ENCODE peak calls at places on chromosomes 12 and 14, in six cellular contexts. One of them, this sample, is unnamed.

GRCh38 chr14:35883677-35884293 is 57.6 kb downstream of the BRMS1L start:
- DNase-seq in SW480: peak
- DNase-seq in CD8-positive, alpha-beta memory T cell: no peak
- DNase-seq in NCI-H774: peak
- DNase-seq in lung microvascular endothelial cell: peak
- DNase-seq in activated B cell treated with CpG ODN at 0.5 μM for 24 hours: no peak
- DNase-seq in this sample: no peak

GRCh38 chr12:108734200-108734906 is 3.0 kb upstream of the CORO1C start:
- DNase-seq in SW480: peak
- DNase-seq in CD8-positive, alpha-beta memory T cell: no peak
- DNase-seq in NCI-H774: no peak
- DNase-seq in lung microvascular endothelial cell: peak
- DNase-seq in activated B cell treated with CpG ODN at 0.5 μM for 24 hours: no peak
- DNase-seq in this sample: no peak

GRCh38 chr12:578743-579449 is 84.3 kb downstream of the NINJ2 start:
- DNase-seq in SW480: no peak
- DNase-seq in CD8-positive, alpha-beta memory T cell: no peak
- DNase-seq in NCI-H774: no peak
- DNase-seq in lung microvascular endothelial cell: peak
- DNase-seq in activated B cell treated with CpG ODN at 0.5 μM for 24 hours: no peak
- DNase-seq in this sample: no peak

GRCh38 chr12:92142251-92142896 is 3.3 kb downstream of the BTG1 start:
- DNase-seq in SW480: no peak
- DNase-seq in CD8-positive, alpha-beta memory T cell: no peak
- DNase-seq in NCI-H774: no peak
- DNase-seq in lung microvascular endothelial cell: no peak
- DNase-seq in activated B cell treated with CpG ODN at 0.5 μM for 24 hours: no peak
- DNase-seq in this sample: no peak

GRCh38 chr12:44720265-44720664 is 155.8 kb downstream of the NELL2 start:
- DNase-seq in SW480: no peak
- DNase-seq in CD8-positive, alpha-beta memory T cell: no peak
- DNase-seq in NCI-H774: no peak
- DNase-seq in lung microvascular endothelial cell: no peak
- DNase-seq in activated B cell treated with CpG ODN at 0.5 μM for 24 hours: no peak
- DNase-seq in this sample: no peak

GRCh38 chr12:1054103-1054838 is 63.2 kb downstream of the ERC1 start:
- DNase-seq in SW480: no peak
- DNase-seq in CD8-positive, alpha-beta memory T cell: no peak
- DNase-seq in NCI-H774: no peak
- DNase-seq in lung microvascular endothelial cell: no peak
- DNase-seq in activated B cell treated with CpG ODN at 0.5 μM for 24 hours: no peak
- DNase-seq in this sample: no peak

GRCh38 chr14:103282932-103283331 is 51.1 kb upstream of the EIF5 start:
- DNase-seq in SW480: no peak
- DNase-seq in CD8-positive, alpha-beta memory T cell: no peak
- DNase-seq in NCI-H774: no peak
- DNase-seq in lung microvascular endothelial cell: no peak
- DNase-seq in activated B cell treated with CpG ODN at 0.5 μM for 24 hours: no peak
- DNase-seq in this sample: no peak

GRCh38 chr12:66688836-66689439 is 10.1 kb upstream of the GRIP1 start:
- DNase-seq in SW480: peak
- DNase-seq in CD8-positive, alpha-beta memory T cell: no peak
- DNase-seq in NCI-H774: peak
- DNase-seq in lung microvascular endothelial cell: peak
- DNase-seq in activated B cell treated with CpG ODN at 0.5 μM for 24 hours: no peak
- DNase-seq in this sample: no peak

GRCh38 chr12:123971770-123972447 is 722 bp downstream of the CCDC92 start:
- DNase-seq in SW480: peak
- DNase-seq in CD8-positive, alpha-beta memory T cell: peak
- DNase-seq in NCI-H774: peak
- DNase-seq in lung microvascular endothelial cell: peak
- DNase-seq in activated B cell treated with CpG ODN at 0.5 μM for 24 hours: peak
- DNase-seq in this sample: peak

GRCh38 chr14:58805605-58806358 is 168.0 kb downstream of the DACT1 start:
- DNase-seq in SW480: no peak
- DNase-seq in CD8-positive, alpha-beta memory T cell: no peak
- DNase-seq in NCI-H774: peak
- DNase-seq in lung microvascular endothelial cell: peak
- DNase-seq in activated B cell treated with CpG ODN at 0.5 μM for 24 hours: no peak
- DNase-seq in this sample: no peak

GRCh38 chr14:23727566-23728335 is 91.6 kb downstream of the DHRS2 start:
- DNase-seq in SW480: peak
- DNase-seq in CD8-positive, alpha-beta memory T cell: no peak
- DNase-seq in NCI-H774: no peak
- DNase-seq in lung microvascular endothelial cell: peak
- DNase-seq in activated B cell treated with CpG ODN at 0.5 μM for 24 hours: no peak
- DNase-seq in this sample: no peak

GRCh38 chr12:74349925-74350324 is 187.7 kb upstream of the ATXN7L3B start:
- DNase-seq in SW480: no peak
- DNase-seq in CD8-positive, alpha-beta memory T cell: no peak
- DNase-seq in NCI-H774: no peak
- DNase-seq in lung microvascular endothelial cell: no peak
- DNase-seq in activated B cell treated with CpG ODN at 0.5 μM for 24 hours: no peak
- DNase-seq in this sample: no peak

GRCh38 chr12:643478-644292 is 19.6 kb downstream of the NINJ2 start:
- DNase-seq in SW480: peak
- DNase-seq in CD8-positive, alpha-beta memory T cell: peak
- DNase-seq in NCI-H774: no peak
- DNase-seq in lung microvascular endothelial cell: peak
- DNase-seq in activated B cell treated with CpG ODN at 0.5 μM for 24 hours: peak
- DNase-seq in this sample: peak

GRCh38 chr12:50024804-50025186 is 499 bp downstream of the RACGAP1 start:
- DNase-seq in SW480: peak
- DNase-seq in CD8-positive, alpha-beta memory T cell: no peak
- DNase-seq in NCI-H774: no peak
- DNase-seq in lung microvascular endothelial cell: peak
- DNase-seq in activated B cell treated with CpG ODN at 0.5 μM for 24 hours: no peak
- DNase-seq in this sample: no peak

GRCh38 chr14:34568803-34569202 is 29.3 kb upstream of the EAPP start:
- DNase-seq in SW480: no peak
- DNase-seq in CD8-positive, alpha-beta memory T cell: no peak
- DNase-seq in NCI-H774: no peak
- DNase-seq in lung microvascular endothelial cell: no peak
- DNase-seq in activated B cell treated with CpG ODN at 0.5 μM for 24 hours: no peak
- DNase-seq in this sample: no peak

GRCh38 chr14:22381751-22382150 is 207.3 kb downstream of the DAD1 start:
- DNase-seq in SW480: peak
- DNase-seq in CD8-positive, alpha-beta memory T cell: no peak
- DNase-seq in NCI-H774: no peak
- DNase-seq in lung microvascular endothelial cell: no peak
- DNase-seq in activated B cell treated with CpG ODN at 0.5 μM for 24 hours: no peak
- DNase-seq in this sample: no peak

GRCh38 chr12:42684171-42685071 is 94.9 kb upstream of the PRICKLE1 start:
- DNase-seq in SW480: no peak
- DNase-seq in CD8-positive, alpha-beta memory T cell: no peak
- DNase-seq in NCI-H774: no peak
- DNase-seq in lung microvascular endothelial cell: no peak
- DNase-seq in activated B cell treated with CpG ODN at 0.5 μM for 24 hours: no peak
- DNase-seq in this sample: no peak

GRCh38 chr14:22657861-22658260 is 13.7 kb upstream of the OR6J1 start:
- DNase-seq in SW480: peak
- DNase-seq in CD8-positive, alpha-beta memory T cell: no peak
- DNase-seq in NCI-H774: no peak
- DNase-seq in lung microvascular endothelial cell: peak
- DNase-seq in activated B cell treated with CpG ODN at 0.5 μM for 24 hours: no peak
- DNase-seq in this sample: no peak

GRCh38 chr14:54567224-54567633 is 301 bp downstream of the SAMD4A start:
- DNase-seq in SW480: no peak
- DNase-seq in CD8-positive, alpha-beta memory T cell: no peak
- DNase-seq in NCI-H774: no peak
- DNase-seq in lung microvascular endothelial cell: peak
- DNase-seq in activated B cell treated with CpG ODN at 0.5 μM for 24 hours: no peak
- DNase-seq in this sample: no peak

GRCh38 chr12:49200882-49201594 is 12.2 kb upstream of the TUBA1A start:
- DNase-seq in SW480: peak
- DNase-seq in CD8-positive, alpha-beta memory T cell: no peak
- DNase-seq in NCI-H774: peak
- DNase-seq in lung microvascular endothelial cell: peak
- DNase-seq in activated B cell treated with CpG ODN at 0.5 μM for 24 hours: no peak
- DNase-seq in this sample: no peak

GRCh38 chr14:22952418-22952817 is 4.5 kb downstream of the HAUS4 start:
- DNase-seq in SW480: no peak
- DNase-seq in CD8-positive, alpha-beta memory T cell: no peak
- DNase-seq in NCI-H774: no peak
- DNase-seq in lung microvascular endothelial cell: no peak
- DNase-seq in activated B cell treated with CpG ODN at 0.5 μM for 24 hours: no peak
- DNase-seq in this sample: no peak

GRCh38 chr14:104708606-104709268 is 15.3 kb upstream of the ADSS1 start:
- DNase-seq in SW480: peak
- DNase-seq in CD8-positive, alpha-beta memory T cell: peak
- DNase-seq in NCI-H774: peak
- DNase-seq in lung microvascular endothelial cell: peak
- DNase-seq in activated B cell treated with CpG ODN at 0.5 μM for 24 hours: peak
- DNase-seq in this sample: peak

GRCh38 chr14:68576496-68577244 is 216.2 kb downstream of the ZFP36L1 start:
- DNase-seq in SW480: peak
- DNase-seq in CD8-positive, alpha-beta memory T cell: no peak
- DNase-seq in NCI-H774: no peak
- DNase-seq in lung microvascular endothelial cell: peak
- DNase-seq in activated B cell treated with CpG ODN at 0.5 μM for 24 hours: no peak
- DNase-seq in this sample: no peak

GRCh38 chr14:77041837-77042557 is 13.5 kb upstream of the IRF2BPL start:
- DNase-seq in SW480: no peak
- DNase-seq in CD8-positive, alpha-beta memory T cell: no peak
- DNase-seq in NCI-H774: no peak
- DNase-seq in lung microvascular endothelial cell: peak
- DNase-seq in activated B cell treated with CpG ODN at 0.5 μM for 24 hours: no peak
- DNase-seq in this sample: no peak

GRCh38 chr12:52926596-52927241 is 21.8 kb upstream of the KRT8 start:
- DNase-seq in SW480: peak
- DNase-seq in CD8-positive, alpha-beta memory T cell: no peak
- DNase-seq in NCI-H774: no peak
- DNase-seq in lung microvascular endothelial cell: no peak
- DNase-seq in activated B cell treated with CpG ODN at 0.5 μM for 24 hours: no peak
- DNase-seq in this sample: no peak

GRCh38 chr14:99718811-99719192 is 34.7 kb downstream of the CYP46A1 start:
- DNase-seq in SW480: no peak
- DNase-seq in CD8-positive, alpha-beta memory T cell: no peak
- DNase-seq in NCI-H774: no peak
- DNase-seq in lung microvascular endothelial cell: no peak
- DNase-seq in activated B cell treated with CpG ODN at 0.5 μM for 24 hours: no peak
- DNase-seq in this sample: no peak

GRCh38 chr12:77924703-77925102 is 94.0 kb downstream of the NAV3 start:
- DNase-seq in SW480: no peak
- DNase-seq in CD8-positive, alpha-beta memory T cell: no peak
- DNase-seq in NCI-H774: no peak
- DNase-seq in lung microvascular endothelial cell: no peak
- DNase-seq in activated B cell treated with CpG ODN at 0.5 μM for 24 hours: no peak
- DNase-seq in this sample: no peak

GRCh38 chr12:26721800-26722199 is 111.2 kb downstream of the ITPR2 start:
- DNase-seq in SW480: peak
- DNase-seq in CD8-positive, alpha-beta memory T cell: no peak
- DNase-seq in NCI-H774: no peak
- DNase-seq in lung microvascular endothelial cell: peak
- DNase-seq in activated B cell treated with CpG ODN at 0.5 μM for 24 hours: no peak
- DNase-seq in this sample: no peak

GRCh38 chr14:76776306-76777251 is 15.3 kb downstream of the VASH1 start:
- DNase-seq in SW480: no peak
- DNase-seq in CD8-positive, alpha-beta memory T cell: no peak
- DNase-seq in NCI-H774: no peak
- DNase-seq in lung microvascular endothelial cell: no peak
- DNase-seq in activated B cell treated with CpG ODN at 0.5 μM for 24 hours: no peak
- DNase-seq in this sample: no peak

GRCh38 chr14:104799657-104800599 is 973 bp upstream of the ZBTB42 start:
- DNase-seq in SW480: no peak
- DNase-seq in CD8-positive, alpha-beta memory T cell: peak
- DNase-seq in NCI-H774: peak
- DNase-seq in lung microvascular endothelial cell: peak
- DNase-seq in activated B cell treated with CpG ODN at 0.5 μM for 24 hours: peak
- DNase-seq in this sample: peak

GRCh38 chr14:65290830-65291229 is 121.7 kb upstream of the FUT8 start:
- DNase-seq in SW480: peak
- DNase-seq in CD8-positive, alpha-beta memory T cell: no peak
- DNase-seq in NCI-H774: no peak
- DNase-seq in lung microvascular endothelial cell: peak
- DNase-seq in activated B cell treated with CpG ODN at 0.5 μM for 24 hours: no peak
- DNase-seq in this sample: no peak

GRCh38 chr12:98595152-98595988 is 1.9 kb downstream of the SLC25A3 start:
- DNase-seq in SW480: peak
- DNase-seq in CD8-positive, alpha-beta memory T cell: no peak
- DNase-seq in NCI-H774: no peak
- DNase-seq in lung microvascular endothelial cell: peak
- DNase-seq in activated B cell treated with CpG ODN at 0.5 μM for 24 hours: no peak
- DNase-seq in this sample: no peak

GRCh38 chr12:113048716-113049127 is 7.8 kb upstream of the DTX1 start:
- DNase-seq in SW480: peak
- DNase-seq in CD8-positive, alpha-beta memory T cell: peak
- DNase-seq in NCI-H774: peak
- DNase-seq in lung microvascular endothelial cell: peak
- DNase-seq in activated B cell treated with CpG ODN at 0.5 μM for 24 hours: no peak
- DNase-seq in this sample: peak

GRCh38 chr14:33754264-33754663 is 196.6 kb downstream of the EGLN3 start:
- DNase-seq in SW480: no peak
- DNase-seq in CD8-positive, alpha-beta memory T cell: no peak
- DNase-seq in NCI-H774: no peak
- DNase-seq in lung microvascular endothelial cell: no peak
- DNase-seq in activated B cell treated with CpG ODN at 0.5 μM for 24 hours: no peak
- DNase-seq in this sample: no peak

GRCh38 chr12:109445224-109445623 is 31.9 kb downstream of the KCTD10 start:
- DNase-seq in SW480: no peak
- DNase-seq in CD8-positive, alpha-beta memory T cell: no peak
- DNase-seq in NCI-H774: no peak
- DNase-seq in lung microvascular endothelial cell: no peak
- DNase-seq in activated B cell treated with CpG ODN at 0.5 μM for 24 hours: no peak
- DNase-seq in this sample: no peak

This sample was measured in activated effector memory CD4-positive, alpha-beta T cell treated with Interleukin-2 at 50 U/mL for 16 hours.